ENCODE peak calls at places on chromosomes 5 and 9, in five cellular contexts. One of them, this sample, is unnamed.

GRCh38 chr5:97065475-97065874 is 76.9 kb downstream of the LIX1 start:
- DNase-seq in WTC11: no peak
- DNase-seq in left ventricle myocardium inferior: no peak
- DNase-seq in astrocyte of the cerebellum: no peak
- DNase-seq in NCI-H1092: no peak
- DNase-seq in this sample: no peak

GRCh38 chr9:131984564-131984963 is 95.1 kb downstream of the MED27 start:
- DNase-seq in astrocyte of the cerebellum: no peak
- DNase-seq in left ventricle myocardium inferior: no peak
- DNase-seq in NCI-H1092: no peak
- DNase-seq in WTC11: no peak
- DNase-seq in this sample: no peak

GRCh38 chr5:6737043-6737941 is 24.1 kb downstream of the TENT4A start:
- DNase-seq in left ventricle myocardium inferior: no peak
- DNase-seq in NCI-H1092: no peak
- DNase-seq in WTC11: no peak
- DNase-seq in astrocyte of the cerebellum: no peak
- DNase-seq in this sample: no peak

GRCh38 chr5:56264417-56265025 is 31.4 kb upstream of the ANKRD55 start:
- DNase-seq in NCI-H1092: no peak
- DNase-seq in left ventricle myocardium inferior: no peak
- DNase-seq in WTC11: peak
- DNase-seq in astrocyte of the cerebellum: no peak
- DNase-seq in this sample: no peak

GRCh38 chr9:76650692-76651091 is 113.5 kb upstream of the PCA3 start:
- DNase-seq in WTC11: no peak
- DNase-seq in astrocyte of the cerebellum: no peak
- DNase-seq in left ventricle myocardium inferior: no peak
- DNase-seq in NCI-H1092: no peak
- DNase-seq in this sample: no peak

GRCh38 chr5:139709587-139710369 is 61.6 kb downstream of the CXXC5 start:
- DNase-seq in WTC11: peak
- DNase-seq in astrocyte of the cerebellum: no peak
- DNase-seq in NCI-H1092: no peak
- DNase-seq in left ventricle myocardium inferior: peak
- DNase-seq in this sample: no peak

GRCh38 chr5:136046231-136046630 is 17.4 kb downstream of the TGFBI start:
- DNase-seq in NCI-H1092: no peak
- DNase-seq in left ventricle myocardium inferior: no peak
- DNase-seq in astrocyte of the cerebellum: no peak
- DNase-seq in WTC11: no peak
- DNase-seq in this sample: no peak

GRCh38 chr9:33731625-33732024 is 63.7 kb upstream of the PRSS3 start:
- DNase-seq in NCI-H1092: no peak
- DNase-seq in left ventricle myocardium inferior: no peak
- DNase-seq in astrocyte of the cerebellum: no peak
- DNase-seq in WTC11: no peak
- DNase-seq in this sample: no peak

GRCh38 chr9:77521091-77521490 is 127.0 kb downstream of the GNA14 start:
- DNase-seq in WTC11: no peak
- DNase-seq in NCI-H1092: no peak
- DNase-seq in left ventricle myocardium inferior: peak
- DNase-seq in astrocyte of the cerebellum: no peak
- DNase-seq in this sample: no peak

GRCh38 chr9:129270903-129271431 is 92.9 kb upstream of the IER5L start:
- DNase-seq in WTC11: no peak
- DNase-seq in NCI-H1092: no peak
- DNase-seq in left ventricle myocardium inferior: peak
- DNase-seq in astrocyte of the cerebellum: peak
- DNase-seq in this sample: no peak